ENCODE peak calls at places on chromosomes 5 and 9, in seven cellular contexts. P is heart right ventricle, B is sigmoid colon, M is BE2C, T is PC-9, Z is uterus, Y is right cardiac atrium. V is an unnamed sample. For H3K9me3 and H3K4me1, the result is how much of the 10 kb centered on the place peaks cover.

GRCh38 chr9:92846662-92847145 is 31.1 kb downstream of the ZNF484 start:
- DNase-seq in M (no peak), B (no peak), T (no peak), Y (no peak), Z (no peak), P (no peak), V (no peak)

GRCh38 chr5:39376293-39376714 is 12.0 kb upstream of the C9 start:
- DNase-seq in B (no peak), T (peak), Y (no peak), P (no peak), M (peak), Z (peak), V (peak)

GRCh38 chr5:37789991-37790390 is 49.9 kb downstream of the GDNF start:
- DNase-seq in M (no peak), Y (no peak), B (no peak), T (no peak), Z (no peak), P (no peak), V (peak)

GRCh38 chr9:18550286-18550685 is 76.3 kb downstream of the ADAMTSL1 start:
- DNase-seq in Z (no peak), T (no peak), M (no peak), P (no peak), Y (no peak), B (no peak), V (no peak)

GRCh38 chr9:13770956-13771355 is 491.5 kb upstream of the MPDZ start:
- DNase-seq in Y (no peak), Z (no peak), B (no peak), T (no peak), M (peak), P (no peak), V (no peak)

GRCh38 chr5:103347729-103348128 is 89.2 kb downstream of the MACIR start:
- DNase-seq in M (no peak), T (peak), Z (no peak), P (no peak), Y (no peak), B (no peak), V (no peak)

GRCh38 chr5:145429170-145429569 is 406.0 kb downstream of the PRELID2 start:
- DNase-seq in Z (no peak), P (no peak), T (no peak), M (no peak), B (no peak), Y (no peak), V (no peak)

GRCh38 chr5:132363431-132364112 is 5.9 kb upstream of the SLC22A5 start:
- DNase-seq in P (no peak), M (peak), Y (no peak), B (no peak), Z (no peak), T (peak), V (no peak)

GRCh38 chr9:79663878-79664277 is 92.1 kb downstream of the TLE4 start:
- DNase-seq in P (no peak), T (no peak), M (peak), Y (peak), Z (no peak), B (no peak), V (no peak)

GRCh38 chr5:82465235-82465634 is 187.1 kb upstream of the RPS23 start:
- DNase-seq in Z (no peak), T (no peak), B (no peak), Y (no peak), M (no peak), P (no peak), V (peak)

GRCh38 chr9:2299843-2300205 is 284.7 kb downstream of the SMARCA2 start:
- DNase-seq in B (no peak), Z (no peak), P (no peak), T (no peak), M (no peak), Y (no peak), V (no peak)

GRCh38 chr9:113943112-113944009 is 67.3 kb downstream of the ZNF618 start:
- DNase-seq in B (no peak), Y (peak), T (no peak), P (no peak), M (no peak), Z (no peak), V (no peak)

GRCh38 chr9:22227986-22228385 is 218.6 kb upstream of the DMRTA1 start:
- DNase-seq in B (no peak), P (no peak), Z (no peak), T (no peak), M (no peak), Y (no peak), V (no peak)
- H3K9me3 ChIP-seq in B (under half), P (under half), Z (under half), T (under half), M (under half), Y (under half), V (under half)

GRCh38 chr5:32506251-32506661 is 61.7 kb upstream of the ZFR start:
- DNase-seq in T (no peak), Y (peak), B (peak), P (peak), M (no peak), Z (no peak), V (no peak)
- H3K4me1 ChIP-seq in T (under half), Y (under half), B (under half), P (under half), M (under half), Z (under half), V (under half)

DNA sequence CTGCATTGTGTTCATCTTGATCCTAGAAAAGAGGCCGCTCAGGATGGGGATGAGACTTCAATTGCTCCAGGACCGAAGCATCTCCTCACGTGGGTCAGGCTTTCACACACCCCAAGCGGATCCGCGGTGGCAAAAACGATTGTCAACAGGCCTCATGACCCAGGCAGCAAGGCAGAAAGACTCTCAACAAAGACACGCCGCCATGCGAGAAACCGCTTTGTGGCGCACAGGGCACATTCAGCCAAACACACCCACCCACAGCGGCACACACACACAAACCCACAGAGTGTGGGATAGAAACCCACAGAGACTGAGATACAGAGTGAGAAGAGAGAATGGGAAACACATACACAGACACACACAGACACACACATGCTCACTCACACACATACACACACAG is 483.4 kb downstream of the SPATA31A7 start:
- DNase-seq in Z (no peak), P (no peak), M (no peak), T (no peak), B (peak), Y (no peak), V (no peak)
- H3K9me3 ChIP-seq in Z (under half), P (under half), M (under half), T (under half), B (under half), Y (under half), V (under half)

GRCh38 chr5:153496835-153497234 is 6.4 kb downstream of the GRIA1 start:
- DNase-seq in Y (no peak), P (no peak), B (no peak), Z (no peak), M (no peak), T (peak), V (peak)
- H3K4me1 ChIP-seq in Y (under half), P (under half), B (under half), Z (under half), M (under half), T (under half), V (under half)

DNA sequence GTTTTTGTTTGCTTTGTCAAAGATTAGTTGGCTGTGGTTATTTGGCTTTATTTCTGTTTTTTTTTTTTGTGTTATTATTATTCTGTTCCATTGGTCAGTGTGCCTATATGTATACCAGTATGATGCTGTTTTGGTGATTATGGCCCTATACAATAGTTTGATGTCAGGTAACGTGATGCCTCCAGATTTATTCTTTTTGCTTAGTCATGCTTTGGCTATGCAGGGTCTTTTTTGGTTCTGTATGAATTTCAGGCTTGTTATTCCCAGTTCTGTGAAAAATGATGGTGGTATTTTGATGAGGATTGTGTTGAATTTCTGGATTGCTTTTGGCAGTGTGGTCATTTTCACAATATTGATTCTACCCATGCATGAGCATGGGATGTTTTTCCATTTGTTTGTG is 312.8 kb downstream of the TAF11L14 start:
- DNase-seq in Z (no peak), B (no peak), Y (no peak), P (no peak), M (no peak), T (no peak), V (no peak)
- H3K9me3 ChIP-seq in Z (under half), B (under half), Y (under half), P (under half), M (under half), T (under half), V (under half)

DNA sequence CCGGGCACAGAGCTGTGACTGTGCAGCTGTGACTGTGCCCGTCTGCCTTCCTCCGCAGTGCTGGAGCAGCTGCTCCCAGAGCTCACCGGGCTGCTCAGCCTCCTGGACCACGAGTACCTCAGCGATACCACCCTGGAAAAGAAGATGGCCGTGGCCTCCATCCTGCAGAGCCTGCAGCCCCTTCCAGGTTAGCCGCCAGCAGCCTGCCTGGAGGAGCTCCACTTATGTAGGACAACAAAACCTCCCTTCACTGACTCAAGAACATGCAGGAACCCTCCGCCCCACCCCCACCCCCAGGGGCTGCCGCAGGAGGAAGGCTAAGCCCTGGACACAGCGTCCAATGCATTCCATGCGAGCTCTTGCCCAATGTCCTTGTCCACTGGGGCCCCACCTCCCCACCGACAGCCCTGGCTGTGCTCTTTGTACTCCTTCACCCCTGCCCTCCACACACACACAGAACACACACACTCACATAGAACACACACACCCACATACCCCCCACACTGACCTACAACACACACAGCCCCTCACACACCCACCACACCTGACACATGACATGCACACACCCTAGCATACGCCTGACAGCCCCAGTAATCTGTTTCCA is 27.9 kb downstream of the AFAP1L1 start:
- DNase-seq in T (no peak), P (no peak), M (no peak), B (no peak), Y (peak), Z (no peak), V (no peak)
- H3K4me1 ChIP-seq in T (under half), P (half or more), M (under half), B (under half), Y (under half), Z (under half), V (under half)

GRCh38 chr5:134975843-134976242 is 8.1 kb downstream of the CATSPER3 start:
- DNase-seq in P (no peak), Z (no peak), B (no peak), Y (no peak), T (no peak), M (no peak), V (no peak)

GRCh38 chr5:134976841-134977240 is 9.1 kb downstream of the CATSPER3 start:
- DNase-seq in T (no peak), P (no peak), Y (no peak), B (no peak), M (no peak), Z (no peak), V (no peak)

GRCh38 chr5:134982230-134982629 is 14.5 kb downstream of the CATSPER3 start:
- DNase-seq in B (no peak), M (no peak), Y (no peak), Z (no peak), T (no peak), P (no peak), V (no peak)

GRCh38 chr5:134975078-134975715 is 7.5 kb downstream of the CATSPER3 start:
- DNase-seq in T (no peak), Y (no peak), P (no peak), B (no peak), Z (no peak), M (no peak), V (no peak)

DNA sequence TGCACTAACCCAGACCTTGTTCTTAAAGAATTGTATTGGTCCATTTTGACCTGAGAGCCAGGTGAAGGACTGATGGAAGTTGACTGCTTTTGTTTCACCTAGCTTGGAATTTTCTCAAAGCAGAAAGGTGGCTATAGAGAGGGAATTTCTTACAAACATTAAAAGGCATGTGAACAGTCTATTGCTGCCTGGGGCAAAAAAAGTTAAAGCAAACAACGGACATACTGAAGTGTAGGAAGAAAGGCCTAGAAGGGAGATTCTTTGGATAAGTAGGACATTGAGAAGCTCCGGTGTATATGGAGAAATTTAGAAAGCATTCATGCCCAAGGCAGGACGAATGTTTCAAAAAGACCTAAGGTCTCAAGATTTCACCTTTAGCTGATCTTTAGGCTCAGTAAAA is 11.7 kb downstream of the CATSPER3 start:
- DNase-seq in T (no peak), P (no peak), B (no peak), Y (no peak), Z (no peak), M (no peak), V (no peak)
- H3K9me3 ChIP-seq in T (under half), P (half or more), B (under half), Y (under half), Z (under half), M (under half), V (under half)

GRCh38 chr5:173739741-173740140 is 123.3 kb upstream of the BOD1 start:
- DNase-seq in Z (no peak), P (no peak), B (no peak), T (no peak), Y (no peak), M (no peak), V (no peak)
- H3K4me1 ChIP-seq in Z (under half), P (under half), B (under half), T (under half), Y (under half), M (under half), V (under half)